ENCODE peak calls at places on chromosomes 13 and 19, in five cellular contexts. T, H, X, F and V are unnamed samples.

GRCh38 chr19:23512151-23512925 is 117.1 kb upstream of the ZNF91 start:
- DNase-seq in T (no peak), H (no peak), X (no peak), F (no peak), V (no peak)

GRCh38 chr19:33392341-33393285 is 19.1 kb downstream of the CEBPG start:
- DNase-seq in T (no peak), H (no peak), X (no peak), F (no peak), V (no peak)

GRCh38 chr13:110726726-110727125 is 13.2 kb downstream of the ING1 start:
- DNase-seq in T (peak), H (no peak), X (no peak), F (no peak), V (no peak)

GRCh38 chr19:14786421-14786851 is 8.1 kb upstream of the ADGRE2 start:
- DNase-seq in T (no peak), H (no peak), X (no peak), F (no peak), V (peak)

GRCh38 chr19:32464279-32464678 is 58.7 kb downstream of the DPY19L3 start:
- DNase-seq in T (no peak), H (no peak), X (peak), F (no peak), V (peak)

GRCh38 chr19:2517881-2518601 is 42.1 kb downstream of the GADD45B start:
- DNase-seq in T (no peak), H (no peak), X (peak), F (no peak), V (no peak)

GRCh38 chr13:112142401-112142930 is 75.5 kb downstream of the SOX1 start:
- DNase-seq in T (no peak), H (no peak), X (no peak), F (no peak), V (no peak)

GRCh38 chr19:48830965-48831364 is 5.3 kb downstream of the HSD17B14 start:
- DNase-seq in T (no peak), H (no peak), X (no peak), F (no peak), V (no peak)

GRCh38 chr13:79307866-79308298 is 98.2 kb downstream of the RBM26 start:
- DNase-seq in T (no peak), H (no peak), X (no peak), F (peak), V (peak)

GRCh38 chr19:52600639-52601024 is 30.5 kb downstream of the ZNF701 start:
- DNase-seq in T (peak), H (no peak), X (no peak), F (no peak), V (no peak)

GRCh38 chr13:95556981-95557380 is 4.5 kb downstream of the CLDN10 start:
- DNase-seq in T (no peak), H (no peak), X (no peak), F (no peak), V (no peak)

GRCh38 chr13:37701972-37702371 is 103.4 kb upstream of the POSTN start:
- DNase-seq in T (no peak), H (no peak), X (peak), F (peak), V (peak)

GRCh38 chr13:36130168-36130541 is 1.0 kb downstream of the DCLK1 start:
- DNase-seq in T (no peak), H (no peak), X (no peak), F (no peak), V (no peak)

GRCh38 chr13:100515410-100515800 is 73.2 kb downstream of the GGACT start:
- DNase-seq in T (no peak), H (no peak), X (no peak), F (no peak), V (no peak)

GRCh38 chr13:49248433-49249002 is 793 bp downstream of the CDADC1 start:
- DNase-seq in T (no peak), H (no peak), X (peak), F (no peak), V (no peak)

GRCh38 chr13:111846396-111847174 is 220.4 kb upstream of the SOX1 start:
- DNase-seq in T (no peak), H (no peak), X (no peak), F (no peak), V (no peak)

GRCh38 chr13:96533408-96533807 is 443.5 kb downstream of the HS6ST3 start:
- DNase-seq in T (no peak), H (no peak), X (no peak), F (no peak), V (no peak)

GRCh38 chr13:61286148-61286745 is 129.4 kb downstream of the PCDH20 start:
- DNase-seq in T (no peak), H (no peak), X (no peak), F (no peak), V (peak)

GRCh38 chr13:102291587-102292218 is 110.1 kb downstream of the FGF14 start:
- DNase-seq in T (no peak), H (no peak), X (no peak), F (no peak), V (peak)

GRCh38 chr19:35249146-35249847 is 495 bp downstream of the LSR start:
- DNase-seq in T (peak), H (no peak), X (no peak), F (no peak), V (no peak)

GRCh38 chr13:41352935-41353801 is 42.1 kb downstream of the NAA16 start:
- DNase-seq in T (no peak), H (peak), X (peak), F (peak), V (peak)

GRCh38 chr13:77048592-77048991 is 21.6 kb upstream of the FBXL3 start:
- DNase-seq in T (no peak), H (no peak), X (no peak), F (no peak), V (no peak)

GRCh38 chr13:94318418-94318817 is 161.1 kb downstream of the DCT start:
- DNase-seq in T (no peak), H (no peak), X (peak), F (no peak), V (no peak)

DNA sequence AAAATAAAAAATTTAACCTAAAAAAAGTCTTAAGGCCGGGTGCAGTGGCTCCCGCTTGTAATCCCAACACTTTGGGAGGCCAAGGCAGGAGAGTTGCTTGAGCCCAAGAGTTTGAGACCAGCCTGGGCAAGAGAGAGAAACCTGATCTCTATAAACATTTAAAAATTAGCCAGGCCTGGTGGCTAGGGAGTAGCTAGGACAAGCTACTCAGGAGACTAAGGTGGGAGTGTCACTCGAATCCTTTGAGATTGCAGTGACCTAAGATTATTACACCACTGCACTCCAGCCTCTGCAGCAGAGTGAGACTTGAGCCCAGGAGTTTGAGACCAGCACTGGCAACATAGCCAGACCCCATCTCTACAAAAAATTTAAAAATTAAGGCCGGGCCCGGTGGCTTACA is 1.1 kb downstream of the CCDC97 start:
- DNase-seq in T (no peak), H (no peak), X (no peak), F (no peak), V (no peak)
- H3K4me3 ChIP-seq in T (peak), H (no peak), X (peak), F (peak), V (peak)

GRCh38 chr19:5864725-5865486 is 5.4 kb downstream of the FUT5 start:
- DNase-seq in T (no peak), H (no peak), X (no peak), F (no peak), V (no peak)
- TF ChIP-seq CTCF in T (peak), H (no peak), X (no peak), F (peak), V (peak)

GRCh38 chr13:105937451-105937850 is 598.0 kb downstream of the EFNB2 start:
- DNase-seq in T (no peak), H (no peak), X (peak), F (no peak), V (no peak)
- H3K4me3 ChIP-seq in T (no peak), H (no peak), X (no peak), F (no peak), V (no peak)

DNA sequence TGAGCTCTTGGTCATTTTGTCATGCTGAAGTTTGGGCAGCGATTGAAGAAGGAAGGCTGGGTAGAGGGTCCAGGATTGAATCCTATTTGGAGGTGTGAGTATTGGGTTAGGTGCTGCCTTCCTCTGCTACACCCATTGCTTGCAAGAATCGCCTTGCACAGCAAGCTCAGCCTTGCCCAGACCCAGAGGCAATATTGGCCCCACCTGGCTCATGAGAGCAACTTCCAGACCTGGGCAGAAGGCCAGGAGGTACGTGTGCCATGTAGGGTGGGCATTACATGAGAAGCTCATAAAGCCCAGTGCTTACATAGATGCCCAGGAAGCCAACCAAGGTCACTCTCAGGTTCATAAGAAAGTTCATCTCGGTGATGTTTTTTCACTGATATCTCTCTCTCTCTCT is 718.0 kb downstream of the EFNB2 start:
- DNase-seq in T (no peak), H (no peak), X (no peak), F (no peak), V (no peak)
- TF ChIP-seq CTCF in T (no peak), H (no peak), X (no peak), F (no peak), V (no peak)

GRCh38 chr19:39334444-39334976 is 1.3 kb downstream of the GMFG start:
- DNase-seq in T (no peak), H (no peak), X (no peak), F (no peak), V (no peak)
- H3K4me3 ChIP-seq in T (peak), H (peak), X (no peak), F (no peak), V (no peak)

DNA sequence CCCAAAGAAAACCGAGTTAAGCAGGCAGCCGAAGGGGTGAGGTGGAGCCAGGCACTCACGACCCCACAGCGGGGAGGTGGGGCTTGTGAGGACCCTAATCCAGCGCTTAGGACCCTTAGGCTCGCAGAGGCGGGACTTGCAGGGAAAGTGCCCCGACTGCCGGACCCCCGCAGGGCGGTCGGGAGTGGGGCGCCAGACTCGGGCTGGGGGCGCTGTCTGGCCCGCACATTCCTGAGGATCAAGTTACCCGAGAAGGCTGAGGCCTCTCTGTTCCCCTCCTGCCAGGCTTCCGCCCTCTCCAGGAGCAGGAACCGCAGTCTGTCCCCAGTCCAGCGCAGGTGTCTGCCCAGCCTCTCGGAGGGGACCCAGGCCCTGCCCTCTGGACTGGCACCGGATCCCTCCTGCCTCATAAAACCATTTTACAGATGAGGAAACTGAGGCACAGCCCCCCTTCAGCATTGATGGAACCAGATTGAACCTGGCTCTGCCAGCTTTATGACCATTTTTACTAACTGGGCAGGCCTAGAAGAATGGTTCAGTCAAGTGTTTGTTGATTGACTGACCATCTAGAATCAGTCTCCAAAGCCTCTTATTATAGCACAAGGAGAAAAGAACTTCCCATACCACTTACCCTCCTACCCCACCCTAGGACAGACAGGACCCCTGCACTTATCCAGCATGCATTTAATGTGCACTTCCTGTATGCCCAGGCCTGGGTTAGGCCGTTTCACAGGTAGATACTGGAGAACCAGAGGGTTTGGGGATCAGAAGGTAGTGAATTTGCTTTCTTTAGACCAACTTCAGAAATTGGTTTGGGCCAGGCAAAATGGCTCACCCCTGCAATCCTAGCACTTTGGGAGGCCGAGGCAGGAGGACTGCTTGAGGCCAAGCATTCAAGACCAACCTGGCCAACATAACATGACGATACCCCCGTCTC is 6.7 kb upstream of the JUND start:
- DNase-seq in T (no peak), H (no peak), X (no peak), F (no peak), V (no peak)
- TF ChIP-seq CTCF in T (no peak), H (no peak), X (no peak), F (peak), V (no peak)

GRCh38 chr13:109159650-109160309 is 530.4 kb downstream of the MYO16 start:
- DNase-seq in T (no peak), H (no peak), X (no peak), F (no peak), V (no peak)

GRCh38 chr13:109160887-109161669 is 531.7 kb downstream of the MYO16 start:
- DNase-seq in T (no peak), H (no peak), X (peak), F (no peak), V (no peak)

GRCh38 chr13:109162248-109163051 is 533.0 kb downstream of the MYO16 start:
- DNase-seq in T (peak), H (no peak), X (no peak), F (no peak), V (no peak)

GRCh38 chr13:109158383-109158782 is 529.0 kb downstream of the MYO16 start:
- DNase-seq in T (no peak), H (no peak), X (no peak), F (no peak), V (no peak)

GRCh38 chr13:109160357-109160756 is 530.9 kb downstream of the MYO16 start:
- DNase-seq in T (no peak), H (no peak), X (no peak), F (no peak), V (no peak)
- H3K4me3 ChIP-seq in T (no peak), H (no peak), X (no peak), F (no peak), V (no peak)

GRCh38 chr19:3565177-3565576 is 7.6 kb upstream of the HMG20B start:
- DNase-seq in T (no peak), H (no peak), X (no peak), F (peak), V (no peak)
- TF ChIP-seq CTCF in T (no peak), H (no peak), X (no peak), F (no peak), V (no peak)

GRCh38 chr13:51846756-51847155 is 1.8 kb upstream of the TMEM272 start:
- DNase-seq in T (no peak), H (no peak), X (no peak), F (no peak), V (no peak)

GRCh38 chr13:51848674-51849073 is 3.7 kb upstream of the TMEM272 start:
- DNase-seq in T (no peak), H (no peak), X (peak), F (peak), V (peak)

GRCh38 chr13:51844862-51845573 is at the start of gene TMEM272:
- DNase-seq in T (peak), H (no peak), X (no peak), F (no peak), V (peak)

GRCh38 chr13:51843529-51843928 is 1.4 kb downstream of the TMEM272 start:
- DNase-seq in T (no peak), H (no peak), X (no peak), F (no peak), V (no peak)

GRCh38 chr13:51845574-51846318 is 769 bp upstream of the TMEM272 start:
- DNase-seq in T (no peak), H (no peak), X (no peak), F (no peak), V (no peak)
- H3K4me3 ChIP-seq in T (peak), H (no peak), X (no peak), F (no peak), V (no peak)

GRCh38 chr19:29576043-29576442 is 30.0 kb upstream of the POP4 start:
- DNase-seq in T (no peak), H (no peak), X (peak), F (no peak), V (no peak)
- TF ChIP-seq CTCF in T (no peak), H (no peak), X (no peak), F (no peak), V (no peak)